ENCODE peak calls at places on chromosomes 2 and 18, in six cellular contexts. One of them, this sample, is unnamed.

GRCh38 chr2:233853353-233853752 is 982 bp downstream of the HJURP start:
- DNase-seq in GM12865: no peak
- DNase-seq in astrocyte of the cerebellum: no peak
- DNase-seq in Panc1: no peak
- DNase-seq in A549: peak; percentile 34
- DNase-seq in bronchial epithelial cell: peak; percentile 23
- DNase-seq in this sample: no peak

GRCh38 chr18:14747513-14748474 is at the start of gene ANKRD30B:
- DNase-seq in GM12865: no peak
- DNase-seq in astrocyte of the cerebellum: no peak
- DNase-seq in Panc1: no peak
- DNase-seq in A549: no peak
- DNase-seq in bronchial epithelial cell: no peak
- DNase-seq in this sample: no peak

GRCh38 chr2:173957517-173957916 is 7.7 kb downstream of the SP3 start:
- DNase-seq in GM12865: no peak
- DNase-seq in astrocyte of the cerebellum: no peak
- DNase-seq in Panc1: no peak
- DNase-seq in A549: no peak
- DNase-seq in bronchial epithelial cell: no peak
- DNase-seq in this sample: peak; percentile 57

GRCh38 chr18:72783517-72783916 is 84.3 kb downstream of the NETO1 start:
- DNase-seq in GM12865: no peak
- DNase-seq in astrocyte of the cerebellum: no peak
- DNase-seq in Panc1: no peak
- DNase-seq in A549: no peak
- DNase-seq in bronchial epithelial cell: no peak
- DNase-seq in this sample: no peak

GRCh38 chr2:205680903-205681302 is 1.4 kb upstream of the NRP2 start:
- DNase-seq in GM12865: no peak
- DNase-seq in astrocyte of the cerebellum: no peak
- DNase-seq in Panc1: no peak
- DNase-seq in A549: no peak
- DNase-seq in bronchial epithelial cell: no peak
- DNase-seq in this sample: no peak

GRCh38 chr2:43484323-43484930 is 111.4 kb downstream of the THADA start:
- DNase-seq in GM12865: peak; percentile 82
- DNase-seq in astrocyte of the cerebellum: peak; percentile 92
- DNase-seq in Panc1: peak; percentile 64
- DNase-seq in A549: peak; percentile 85
- DNase-seq in bronchial epithelial cell: peak; percentile 79
- DNase-seq in this sample: peak; percentile 57

GRCh38 chr2:215843579-215843978 is 169.8 kb downstream of the MREG start:
- DNase-seq in GM12865: no peak
- DNase-seq in astrocyte of the cerebellum: peak; percentile 34
- DNase-seq in Panc1: no peak
- DNase-seq in A549: peak; percentile 37
- DNase-seq in bronchial epithelial cell: peak; percentile 98
- DNase-seq in this sample: peak; percentile 55

GRCh38 chr2:186714611-186715010 is 20.8 kb downstream of the FAM171B start:
- DNase-seq in GM12865: no peak
- DNase-seq in astrocyte of the cerebellum: no peak
- DNase-seq in Panc1: no peak
- DNase-seq in A549: no peak
- DNase-seq in bronchial epithelial cell: no peak
- DNase-seq in this sample: no peak

GRCh38 chr2:234363011-234363487 is 133.8 kb downstream of the ARL4C start:
- DNase-seq in GM12865: no peak
- DNase-seq in astrocyte of the cerebellum: peak; percentile 90
- DNase-seq in Panc1: peak; percentile 28
- DNase-seq in A549: peak; percentile 98
- DNase-seq in bronchial epithelial cell: peak; percentile 12
- DNase-seq in this sample: no peak

GRCh38 chr2:67650292-67651133 is 253.4 kb downstream of the ETAA1 start:
- DNase-seq in GM12865: peak; percentile 21
- DNase-seq in astrocyte of the cerebellum: peak; percentile 88
- DNase-seq in Panc1: no peak
- DNase-seq in A549: peak; percentile 87
- DNase-seq in bronchial epithelial cell: peak; percentile 80
- DNase-seq in this sample: peak; percentile 90

GRCh38 chr2:157190151-157190550 is 67.4 kb upstream of the GALNT5 start:
- DNase-seq in GM12865: no peak
- DNase-seq in astrocyte of the cerebellum: peak; percentile 49
- DNase-seq in Panc1: no peak
- DNase-seq in A549: peak; percentile 38
- DNase-seq in bronchial epithelial cell: no peak
- DNase-seq in this sample: peak; percentile 51

GRCh38 chr2:24891201-24891600 is 28.8 kb downstream of the ADCY3 start:
- DNase-seq in GM12865: no peak
- DNase-seq in astrocyte of the cerebellum: no peak
- DNase-seq in Panc1: no peak
- DNase-seq in A549: no peak
- DNase-seq in bronchial epithelial cell: peak; percentile 33
- DNase-seq in this sample: no peak

GRCh38 chr2:28475088-28475580 is 20.7 kb upstream of the PLB1 start:
- DNase-seq in GM12865: no peak
- DNase-seq in astrocyte of the cerebellum: no peak
- DNase-seq in Panc1: no peak
- DNase-seq in A549: no peak
- DNase-seq in bronchial epithelial cell: no peak
- DNase-seq in this sample: no peak

GRCh38 chr2:190213441-190214335 is 105.9 kb downstream of the HIBCH start:
- DNase-seq in GM12865: no peak
- DNase-seq in astrocyte of the cerebellum: no peak
- DNase-seq in Panc1: no peak
- DNase-seq in A549: no peak
- DNase-seq in bronchial epithelial cell: no peak
- DNase-seq in this sample: no peak

GRCh38 chr2:28821295-28821958 is 10.8 kb downstream of the SPDYA start:
- DNase-seq in GM12865: peak; percentile 78
- DNase-seq in astrocyte of the cerebellum: peak; percentile 47
- DNase-seq in Panc1: peak; percentile 75
- DNase-seq in A549: peak; percentile 88
- DNase-seq in bronchial epithelial cell: peak; percentile 72
- DNase-seq in this sample: peak; percentile 17

GRCh38 chr2:130896813-130897212 is 60.1 kb downstream of the ARHGEF4 start:
- DNase-seq in GM12865: no peak
- DNase-seq in astrocyte of the cerebellum: no peak
- DNase-seq in Panc1: no peak
- DNase-seq in A549: no peak
- DNase-seq in bronchial epithelial cell: no peak
- DNase-seq in this sample: no peak

DNA sequence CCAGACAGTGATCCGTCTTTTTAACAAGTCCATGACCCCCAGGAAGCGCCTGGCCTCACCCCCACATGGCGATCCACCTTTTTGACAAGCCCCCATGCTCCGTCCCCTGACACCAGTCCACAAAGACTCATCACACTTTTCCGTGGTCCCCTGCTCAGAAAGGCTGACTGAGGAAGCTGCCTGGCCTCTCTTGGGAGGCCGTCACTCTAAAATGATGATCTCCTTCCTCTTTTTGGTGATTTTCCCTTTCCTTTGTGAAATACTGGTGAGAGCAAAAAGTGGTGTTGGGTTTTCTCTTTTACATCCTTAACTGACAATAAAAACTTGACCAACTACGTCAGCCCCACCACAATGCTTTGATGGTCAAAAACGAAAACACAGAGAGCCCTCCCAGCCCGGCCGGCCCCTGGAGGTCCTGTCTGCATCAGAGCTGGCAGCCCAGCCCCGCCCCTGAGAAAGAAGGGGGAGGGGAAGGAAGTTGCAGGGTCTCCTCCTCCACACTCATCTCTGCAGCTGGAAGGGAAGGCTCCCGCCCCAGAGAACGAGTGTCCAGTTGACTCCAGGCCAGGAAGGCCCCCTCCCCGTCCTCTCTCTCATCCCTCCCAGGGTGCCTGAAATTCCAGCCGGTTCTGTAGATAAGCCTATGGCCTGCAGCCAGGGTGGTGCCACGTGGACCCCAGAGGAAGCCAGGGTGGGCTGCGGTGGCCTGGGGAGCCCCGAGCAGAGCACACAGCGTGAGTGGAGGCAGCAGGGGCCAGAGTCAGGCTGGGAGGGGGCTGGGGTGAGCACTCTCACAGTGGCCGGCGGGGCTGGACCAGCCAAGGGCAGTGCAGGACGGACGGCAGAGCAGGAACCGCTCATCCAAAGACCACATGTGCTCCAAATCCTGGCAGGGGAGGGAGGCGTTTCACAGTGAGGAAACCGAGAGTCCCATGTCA is 19.9 kb downstream of the BIN1 start:
- DNase-seq in GM12865: peak; percentile 89
- DNase-seq in astrocyte of the cerebellum: peak; percentile 87
- DNase-seq in Panc1: no peak
- DNase-seq in A549: no peak
- DNase-seq in bronchial epithelial cell: no peak
- DNase-seq in this sample: peak; percentile 58
- H3K4me3 ChIP-seq in GM12865: peak overlapping the region; percentile 8
- H3K4me3 ChIP-seq in astrocyte of the cerebellum: peak overlapping the region; percentile 19
- H3K4me3 ChIP-seq in Panc1: no peak overlapping the region
- H3K4me3 ChIP-seq in A549: no peak overlapping the region
- H3K4me3 ChIP-seq in bronchial epithelial cell: no peak overlapping the region
- H3K4me3 ChIP-seq in this sample: peak overlapping the region; percentile 19

DNA sequence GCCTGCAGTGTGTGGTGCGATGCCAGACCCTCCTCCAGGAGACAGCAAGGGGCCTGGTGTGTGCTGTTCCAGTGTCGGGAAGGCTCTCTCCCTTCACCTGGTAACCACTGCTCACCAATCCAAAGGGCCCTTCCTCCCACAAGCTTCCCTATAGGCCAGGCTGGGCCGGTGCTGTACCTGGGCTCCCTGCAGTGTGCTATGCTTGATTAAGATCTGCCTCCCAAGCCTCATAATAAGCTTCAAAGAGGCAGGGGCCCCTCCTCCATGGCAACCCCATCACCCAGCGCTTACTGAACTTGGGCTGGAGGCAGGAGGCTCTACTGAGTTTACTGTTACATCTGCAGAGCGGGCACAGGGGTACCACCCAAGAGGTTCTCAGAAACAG is 4.5 kb upstream of the MAL start:
- DNase-seq in GM12865: no peak
- DNase-seq in astrocyte of the cerebellum: no peak
- DNase-seq in Panc1: no peak
- DNase-seq in A549: no peak
- DNase-seq in bronchial epithelial cell: no peak
- DNase-seq in this sample: no peak
- TF ChIP-seq CTCF in GM12865: no peak
- TF ChIP-seq CTCF in astrocyte of the cerebellum: no peak
- TF ChIP-seq CTCF in Panc1: no peak
- TF ChIP-seq CTCF in A549: no peak
- TF ChIP-seq CTCF in bronchial epithelial cell: no peak
- TF ChIP-seq CTCF in this sample: no peak

GRCh38 chr18:31219395-31219794 is 56.7 kb upstream of the DSC1 start:
- DNase-seq in GM12865: peak; percentile 35
- DNase-seq in astrocyte of the cerebellum: no peak
- DNase-seq in Panc1: no peak
- DNase-seq in A549: no peak
- DNase-seq in bronchial epithelial cell: no peak
- DNase-seq in this sample: no peak

GRCh38 chr18:31217038-31217437 is 54.4 kb upstream of the DSC1 start:
- DNase-seq in GM12865: no peak
- DNase-seq in astrocyte of the cerebellum: no peak
- DNase-seq in Panc1: no peak
- DNase-seq in A549: no peak
- DNase-seq in bronchial epithelial cell: no peak
- DNase-seq in this sample: no peak

GRCh38 chr18:31217455-31217854 is 54.8 kb upstream of the DSC1 start:
- DNase-seq in GM12865: no peak
- DNase-seq in astrocyte of the cerebellum: no peak
- DNase-seq in Panc1: no peak
- DNase-seq in A549: no peak
- DNase-seq in bronchial epithelial cell: no peak
- DNase-seq in this sample: no peak

GRCh38 chr18:31223371-31223770 is 60.7 kb upstream of the DSC1 start:
- DNase-seq in GM12865: no peak
- DNase-seq in astrocyte of the cerebellum: no peak
- DNase-seq in Panc1: no peak
- DNase-seq in A549: no peak
- DNase-seq in bronchial epithelial cell: no peak
- DNase-seq in this sample: no peak

DNA sequence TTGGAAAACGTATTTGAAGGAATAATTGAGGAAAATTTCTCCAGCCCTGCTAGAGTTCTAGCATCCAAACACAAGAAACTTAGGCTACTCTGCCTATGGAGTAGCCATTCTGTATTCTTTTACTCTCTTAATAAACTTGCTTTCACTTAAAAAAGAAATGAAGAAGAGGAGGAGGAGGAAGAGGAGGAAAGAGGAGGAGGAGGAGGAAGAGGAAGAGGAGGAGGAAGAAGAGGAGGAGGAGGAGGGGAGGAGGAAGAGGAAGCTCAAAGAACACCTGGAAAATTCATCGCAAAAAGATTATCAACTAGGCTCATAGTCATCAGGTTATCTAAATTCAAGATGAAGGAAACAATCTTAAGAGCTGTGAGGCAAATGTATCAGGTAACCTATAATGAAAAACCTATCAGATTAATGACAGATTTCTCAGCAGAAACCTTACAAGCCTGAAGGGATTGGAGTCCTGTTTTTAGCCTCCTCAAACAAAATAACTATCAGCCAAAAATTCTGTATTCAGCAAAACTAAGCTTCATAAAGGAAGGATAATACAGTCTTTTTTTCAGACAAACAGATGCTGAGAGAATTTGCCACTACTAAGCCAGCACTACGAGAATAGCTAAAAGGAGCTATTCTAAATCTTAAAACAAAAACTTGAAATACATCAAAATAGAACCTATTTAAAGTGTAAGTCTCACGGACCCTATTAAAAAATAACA is 56.2 kb upstream of the DSC1 start:
- DNase-seq in GM12865: no peak
- DNase-seq in astrocyte of the cerebellum: no peak
- DNase-seq in Panc1: no peak
- DNase-seq in A549: no peak
- DNase-seq in bronchial epithelial cell: no peak
- DNase-seq in this sample: no peak
- H3K4me3 ChIP-seq in GM12865: no peak overlapping the region
- H3K4me3 ChIP-seq in astrocyte of the cerebellum: no peak overlapping the region
- H3K4me3 ChIP-seq in Panc1: no peak overlapping the region
- H3K4me3 ChIP-seq in A549: no peak overlapping the region
- H3K4me3 ChIP-seq in bronchial epithelial cell: no peak overlapping the region
- H3K4me3 ChIP-seq in this sample: no peak overlapping the region

DNA sequence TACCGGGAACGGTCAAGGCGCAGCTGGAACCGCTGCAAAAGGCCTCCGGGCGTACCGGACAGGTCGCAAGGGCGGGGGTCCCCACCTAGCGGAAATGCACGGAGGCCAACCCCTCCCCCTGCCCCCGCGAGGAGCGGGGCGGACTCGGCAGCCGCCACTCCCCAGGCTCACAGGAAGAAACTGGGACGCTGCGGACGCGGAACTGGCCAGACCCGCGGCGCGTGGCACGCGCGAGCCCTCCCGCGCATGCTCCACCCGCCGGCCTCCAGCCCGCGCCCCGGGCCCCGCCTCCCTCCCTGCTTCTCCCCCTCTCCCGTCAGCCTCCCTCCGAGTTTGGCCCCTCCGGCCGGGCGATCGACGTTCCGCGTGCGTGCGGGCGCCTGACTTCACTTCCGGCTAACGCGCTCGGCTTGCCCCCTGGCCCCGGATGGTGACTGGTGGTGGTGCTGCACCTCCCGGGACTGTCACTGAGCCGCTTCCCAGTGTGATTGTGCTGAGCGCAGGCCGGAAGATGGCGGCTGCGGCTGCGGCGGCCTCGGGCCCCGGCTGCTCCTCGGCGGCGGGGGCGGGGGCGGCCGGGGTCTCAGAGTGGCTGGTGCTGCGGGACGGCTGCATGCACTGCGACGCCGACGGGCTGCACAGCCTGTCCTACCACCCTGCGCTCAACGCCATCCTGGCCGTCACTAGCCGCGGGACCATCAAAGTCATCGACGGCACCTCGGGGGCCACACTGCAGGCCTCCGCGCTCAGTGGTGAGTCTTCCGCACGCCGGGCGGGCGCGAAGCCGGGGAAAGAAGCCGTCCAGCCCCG is at the start of gene BIRC6:
- DNase-seq in GM12865: peak; percentile 99
- DNase-seq in astrocyte of the cerebellum: peak; percentile 81
- DNase-seq in Panc1: peak; percentile 78
- DNase-seq in A549: peak; percentile 99
- DNase-seq in bronchial epithelial cell: peak; percentile 86
- DNase-seq in this sample: peak; percentile 80
- TF ChIP-seq CTCF in GM12865: no peak
- TF ChIP-seq CTCF in astrocyte of the cerebellum: no peak
- TF ChIP-seq CTCF in Panc1: no peak
- TF ChIP-seq CTCF in A549: no peak
- TF ChIP-seq CTCF in bronchial epithelial cell: no peak
- TF ChIP-seq CTCF in this sample: no peak

This sample was measured in AG09309.